ENCODE peak calls at places on chromosomes 7 and 10, in seven cellular contexts. N is AG04450, R is cardiac muscle cell, B is lower lobe of right lung, L is foreskin fibroblast, X is testis, D is osteoblast. Z is an unnamed sample.

GRCh38 chr10:115711306-115711705 is 561.7 kb downstream of the GFRA1 start:
- DNase-seq in D (no peak), B (no peak), N (no peak), L (no peak), X (no peak), R (no peak), Z (no peak)

GRCh38 chr7:105830405-105831218 is 45.8 kb downstream of the ATXN7L1 start:
- DNase-seq in B (no peak), R (no peak), L (peak; percentile 93), N (peak; percentile 88), D (peak; percentile 88), X (no peak), Z (peak; percentile 94)

GRCh38 chr7:108290344-108291134 is 160.4 kb upstream of the LAMB4 start:
- DNase-seq in R (no peak), B (no peak), X (no peak), L (no peak), D (no peak), N (no peak), Z (no peak)

GRCh38 chr10:79146611-79147130 is 77.9 kb downstream of the ZMIZ1 start:
- DNase-seq in L (no peak), X (peak; percentile 82), D (no peak), B (peak; percentile 81), N (no peak), R (no peak), Z (no peak)

GRCh38 chr7:151351967-151352366 is 10.4 kb downstream of the NUB1 start:
- DNase-seq in L (no peak), B (no peak), R (no peak), D (no peak), X (no peak), N (no peak), Z (no peak)

GRCh38 chr7:73557397-73558257 is at the start of gene BCL7B:
- DNase-seq in D (peak; percentile 99), N (no peak), X (peak; percentile 76), R (peak; percentile 80), B (peak; percentile 84), L (peak; percentile 63), Z (no peak)

GRCh38 chr7:34075976-34076375 is 170.6 kb downstream of the BMPER start:
- DNase-seq in L (no peak), B (no peak), X (no peak), D (peak; percentile 93), R (no peak), N (no peak), Z (no peak)

GRCh38 chr7:123070702-123071286 is 75.3 kb upstream of the TAS2R16 start:
- DNase-seq in L (no peak), B (no peak), X (no peak), R (peak; percentile 28), N (no peak), D (no peak), Z (no peak)

GRCh38 chr10:100970076-100970913 is 991 bp downstream of the SEMA4G start:
- DNase-seq in D (no peak), N (no peak), B (no peak), X (peak; percentile 8), R (no peak), L (no peak), Z (no peak)

GRCh38 chr10:73408061-73408460 is 5.8 kb downstream of the ANXA7 start:
- DNase-seq in R (no peak), B (no peak), N (no peak), L (no peak), D (no peak), X (no peak), Z (no peak)

GRCh38 chr10:116960066-116960465 is 44.9 kb downstream of the SHTN1 start:
- DNase-seq in L (no peak), B (no peak), X (peak; percentile 58), N (no peak), D (peak; percentile 15), R (no peak), Z (no peak)

GRCh38 chr7:121853307-121853706 is 19.7 kb upstream of the PTPRZ1 start:
- DNase-seq in L (no peak), R (no peak), B (no peak), D (no peak), X (no peak), N (no peak), Z (no peak)

GRCh38 chr7:78620931-78621330 is 822.4 kb downstream of the PHTF2 start:
- DNase-seq in D (no peak), R (peak; percentile 70), X (no peak), N (no peak), B (no peak), L (no peak), Z (no peak)

GRCh38 chr10:28060031-28060607 is 61.2 kb upstream of the ODAD2 start:
- DNase-seq in N (no peak), L (no peak), B (no peak), X (no peak), R (no peak), D (peak; percentile 52), Z (no peak)

GRCh38 chr7:22729180-22729579 is 2.2 kb downstream of the IL6 start:
- DNase-seq in N (no peak), L (no peak), D (no peak), R (no peak), X (no peak), B (no peak), Z (no peak)

GRCh38 chr7:11237742-11238141 is 264.1 kb downstream of the PHF14 start:
- DNase-seq in B (no peak), L (no peak), N (no peak), D (no peak), X (no peak), R (no peak), Z (no peak)

GRCh38 chr10:110931769-110932381 is 12.5 kb downstream of the SHOC2 start:
- DNase-seq in R (peak; percentile 78), D (no peak), X (no peak), N (no peak), B (no peak), L (no peak), Z (no peak)

GRCh38 chr7:24885305-24885704 is 94.7 kb downstream of the OSBPL3 start:
- DNase-seq in N (no peak), L (no peak), D (no peak), R (no peak), B (no peak), X (no peak), Z (no peak)

GRCh38 chr7:156732091-156732621 is 91.6 kb downstream of the RNF32 start:
- DNase-seq in L (no peak), B (no peak), N (no peak), X (no peak), R (no peak), D (no peak), Z (no peak)

GRCh38 chr7:7257899-7258692 is 75.8 kb downstream of the C1GALT1 start:
- DNase-seq in D (peak; percentile 21), R (no peak), B (no peak), N (no peak), L (no peak), X (no peak), Z (no peak)

GRCh38 chr10:124240721-124241350 is 147.4 kb upstream of the CHST15 start:
- DNase-seq in R (no peak), N (no peak), X (no peak), L (no peak), D (peak; percentile 39), B (peak; percentile 24), Z (no peak)

GRCh38 chr7:18700147-18700546 is 204.6 kb downstream of the HDAC9 start:
- DNase-seq in X (no peak), R (no peak), L (no peak), B (no peak), D (no peak), N (no peak), Z (no peak)

GRCh38 chr7:112450807-112451661 is 774 bp downstream of the IFRD1 start:
- DNase-seq in L (peak; percentile 95), R (peak; percentile 97), B (peak; percentile 96), D (peak; percentile 93), X (peak; percentile 98), N (peak; percentile 91), Z (peak; percentile 93)
- TF ChIP-seq CTCF in L (no peak), R (no peak), B (no peak), D (no peak), X (no peak), N (no peak), Z (no peak)

GRCh38 chr10:96268341-96268909 is 2.9 kb downstream of the BLNK start:
- DNase-seq in B (no peak), X (no peak), D (no peak), L (no peak), R (no peak), N (no peak), Z (no peak)

GRCh38 chr10:96272256-96272985 is 1.1 kb upstream of the BLNK start:
- DNase-seq in L (no peak), D (no peak), X (no peak), N (no peak), B (no peak), R (no peak), Z (no peak)

GRCh38 chr10:96269438-96270300 is 1.7 kb downstream of the BLNK start:
- DNase-seq in X (no peak), N (no peak), R (no peak), B (no peak), D (no peak), L (no peak), Z (no peak)

GRCh38 chr10:96271017-96271815 is at the start of gene BLNK:
- DNase-seq in X (peak; percentile 42), R (peak; percentile 20), D (no peak), N (peak; percentile 3), L (peak; percentile 4), B (peak; percentile 87), Z (no peak)

DNA sequence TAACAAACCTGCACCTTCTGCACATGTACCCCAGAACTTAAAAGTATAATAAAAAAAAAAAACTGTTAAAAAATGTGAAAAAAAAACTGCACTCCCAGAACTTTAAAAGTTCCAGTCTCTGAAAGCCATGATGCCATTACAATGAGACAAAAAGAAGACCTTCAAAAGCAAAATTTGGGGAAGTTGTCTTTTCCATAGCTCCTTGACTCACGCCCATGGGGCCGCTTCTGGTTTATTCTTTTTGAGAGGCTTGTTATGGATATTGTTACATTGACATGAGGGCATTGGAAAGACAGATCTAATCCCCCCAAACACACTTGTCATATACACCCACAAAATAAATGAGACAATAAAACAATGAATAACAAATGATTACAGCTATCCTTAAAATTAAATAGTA is 805 bp downstream of the BLNK start:
- DNase-seq in B (no peak), D (no peak), L (no peak), X (no peak), N (no peak), R (no peak), Z (no peak)
- H3K4me3 ChIP-seq in B (peak overlapping the region; percentile 24), D (no peak overlapping the region), L (no peak overlapping the region), X (no peak overlapping the region), N (no peak overlapping the region), R (no peak overlapping the region), Z (no peak overlapping the region)

GRCh38 chr7:40043164-40043563 is 91.3 kb downstream of the MPLKIP start:
- DNase-seq in B (no peak), D (no peak), X (no peak), L (no peak), N (no peak), R (no peak), Z (no peak)

GRCh38 chr7:40047661-40048060 is 86.8 kb downstream of the MPLKIP start:
- DNase-seq in B (no peak), L (no peak), N (no peak), D (no peak), R (no peak), X (no peak), Z (no peak)
- TF ChIP-seq CTCF in B (no peak), L (peak; percentile 6), N (peak; percentile 24), D (no peak), R (peak; percentile 18), X (no peak), Z (no peak)

DNA sequence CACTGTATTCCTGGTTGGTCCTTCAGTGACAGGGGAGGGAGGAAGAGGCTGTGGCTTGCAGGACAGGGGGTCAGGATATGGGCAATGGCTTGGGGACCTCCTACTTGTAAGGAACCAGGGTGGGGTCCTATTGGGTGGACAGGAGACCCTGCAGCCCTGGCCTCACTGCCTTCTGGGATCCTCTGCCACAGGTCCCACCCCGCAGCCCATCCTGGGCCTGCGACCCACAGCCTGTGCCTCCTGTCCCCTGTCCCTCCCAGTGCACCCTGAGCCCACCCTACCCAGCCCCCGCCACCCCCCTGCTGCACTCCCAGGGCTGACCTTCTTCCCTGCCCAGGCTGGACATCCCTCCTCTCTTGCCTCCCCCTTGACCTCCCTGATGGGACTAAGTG is 58.7 kb upstream of the MYL10 start:
- DNase-seq in N (no peak), X (no peak), D (peak; percentile 48), B (no peak), R (no peak), L (no peak), Z (no peak)
- H3K4me3 ChIP-seq in N (no peak overlapping the region), X (no peak overlapping the region), D (peak overlapping the region; percentile 55), B (no peak overlapping the region), R (no peak overlapping the region), L (no peak overlapping the region), Z (no peak overlapping the region)